ENCODE peak calls at places on chromosomes 7 and 10, in six cellular contexts. M is ascending aorta, Z is left lung, A is esophagus squamous epithelium, Y is psoas muscle, R is OCI-LY7. Q is an unnamed sample. For H3K36me3, the result is how much of the 10 kb centered on the place peaks cover.

GRCh38 chr10:86286591-86287421 is 79.8 kb downstream of the GRID1 start:
- DNase-seq in Y (no peak), A (no peak), M (peak), R (no peak), Z (no peak), Q (no peak)

GRCh38 chr7:38846280-38846679 is 62.7 kb downstream of the VPS41 start:
- DNase-seq in Y (no peak), M (no peak), Z (no peak), A (no peak), R (no peak), Q (peak)

GRCh38 chr7:92698237-92698841 is 108.1 kb upstream of the FAM133B start:
- DNase-seq in Z (no peak), M (no peak), R (no peak), Y (no peak), A (no peak), Q (peak)

GRCh38 chr7:26398436-26399308 is 107.0 kb downstream of the SNX10 start:
- DNase-seq in M (peak), A (peak), R (peak), Y (peak), Z (peak), Q (no peak)

GRCh38 chr7:39624202-39624807 is 933 bp downstream of the RALA start:
- DNase-seq in A (no peak), M (no peak), R (peak), Y (no peak), Z (peak), Q (no peak)

GRCh38 chr7:101112233-101112632 is 14.7 kb upstream of the SERPINE1 start:
- DNase-seq in Z (no peak), R (no peak), Y (peak), A (no peak), M (peak), Q (no peak)

GRCh38 chr7:141685285-141686035 is 16.5 kb downstream of the DENND11 start:
- DNase-seq in Y (peak), Z (no peak), R (no peak), A (no peak), M (no peak), Q (no peak)

GRCh38 chr7:504221-505081 is 15.2 kb downstream of the PDGFA start:
- DNase-seq in Z (peak), M (no peak), A (no peak), R (no peak), Y (peak), Q (no peak)

GRCh38 chr7:121372376-121373024 is 23.6 kb downstream of the FAM3C start:
- DNase-seq in Y (no peak), A (no peak), Z (no peak), R (peak), M (no peak), Q (no peak)

GRCh38 chr7:105118612-105119600 is 104.9 kb downstream of the KMT2E start:
- DNase-seq in Z (no peak), M (no peak), Y (no peak), R (peak), A (no peak), Q (no peak)

GRCh38 chr10:97781541-97782331 is 9.9 kb upstream of the SFRP5 start:
- DNase-seq in Z (no peak), A (no peak), Y (no peak), M (no peak), R (no peak), Q (no peak)

GRCh38 chr10:128050937-128051336 is 75.3 kb downstream of the MKI67 start:
- DNase-seq in Y (no peak), M (no peak), Z (peak), A (no peak), R (no peak), Q (no peak)

GRCh38 chr7:104980969-104981670 is 32.9 kb upstream of the KMT2E start:
- DNase-seq in M (no peak), A (no peak), Y (no peak), R (peak), Z (no peak), Q (no peak)

GRCh38 chr10:129098517-129098916 is 368.5 kb upstream of the MGMT start:
- DNase-seq in R (no peak), A (no peak), M (no peak), Z (no peak), Y (no peak), Q (no peak)

GRCh38 chr10:129096340-129096984 is 370.6 kb upstream of the MGMT start:
- DNase-seq in A (no peak), Y (no peak), Z (no peak), R (no peak), M (peak), Q (no peak)

GRCh38 chr10:129099486-129099885 is 367.6 kb upstream of the MGMT start:
- DNase-seq in A (no peak), M (no peak), R (no peak), Z (no peak), Y (no peak), Q (no peak)

GRCh38 chr10:129095980-129096339 is 371.1 kb upstream of the MGMT start:
- DNase-seq in R (no peak), A (no peak), Y (no peak), Z (no peak), M (no peak), Q (no peak)

GRCh38 chr10:129097776-129098175 is 369.3 kb upstream of the MGMT start:
- DNase-seq in Y (no peak), A (no peak), R (no peak), M (no peak), Z (no peak), Q (no peak)
- TF ChIP-seq CTCF in Y (no peak), A (no peak), R (no peak), M (no peak), Z (no peak), Q (no peak)

GRCh38 chr7:87600130-87601124 is at the start of gene ABCB1:
- DNase-seq in M (peak), R (no peak), A (no peak), Z (peak), Y (peak), Q (no peak)
- H3K4me3 ChIP-seq in M (peak), R (no peak), A (peak), Z (no peak), Y (peak), Q (peak)

DNA sequence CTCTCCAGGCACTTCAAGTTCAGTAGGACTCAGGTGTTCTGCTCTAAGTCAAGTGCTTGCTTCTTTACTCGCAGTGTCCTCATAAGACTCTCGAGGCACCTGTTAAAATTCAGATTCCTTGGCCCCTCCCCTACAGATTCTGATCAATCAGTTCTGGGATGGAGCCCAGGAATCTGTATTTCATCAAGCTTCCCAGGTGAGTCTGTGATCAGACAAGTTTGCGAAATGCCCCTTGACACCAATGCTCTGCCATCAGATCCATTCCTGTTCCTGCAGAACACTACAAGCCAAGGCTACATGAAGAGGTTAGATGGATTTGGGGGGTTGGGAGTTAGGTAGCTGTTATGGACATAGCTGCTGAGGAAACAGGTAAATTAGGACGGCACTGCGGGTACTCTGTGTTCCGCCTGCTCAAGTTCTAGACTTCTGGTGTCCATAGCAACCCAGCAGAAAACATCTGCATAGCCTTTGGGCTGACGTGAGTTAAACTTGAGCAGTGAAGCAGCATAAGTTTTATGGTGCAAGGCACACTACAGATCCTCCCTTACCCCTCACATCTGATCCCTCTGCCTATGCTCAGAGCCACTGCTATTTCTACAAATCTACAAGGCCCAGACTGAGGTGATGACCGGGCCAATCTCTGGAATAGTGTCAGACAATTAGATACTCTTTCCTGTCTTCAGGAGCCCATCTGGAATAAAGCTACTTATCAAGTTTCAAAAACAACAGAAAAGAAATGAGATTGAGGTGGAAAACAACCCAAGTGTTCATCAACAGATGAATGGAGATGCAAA is 6.9 kb upstream of the NCOA4 start:
- DNase-seq in R (no peak), Y (no peak), M (no peak), Z (no peak), A (no peak), Q (no peak)
- H3K36me3 ChIP-seq in R (under half), Y (under half), M (under half), Z (under half), A (under half), Q (under half)

DNA sequence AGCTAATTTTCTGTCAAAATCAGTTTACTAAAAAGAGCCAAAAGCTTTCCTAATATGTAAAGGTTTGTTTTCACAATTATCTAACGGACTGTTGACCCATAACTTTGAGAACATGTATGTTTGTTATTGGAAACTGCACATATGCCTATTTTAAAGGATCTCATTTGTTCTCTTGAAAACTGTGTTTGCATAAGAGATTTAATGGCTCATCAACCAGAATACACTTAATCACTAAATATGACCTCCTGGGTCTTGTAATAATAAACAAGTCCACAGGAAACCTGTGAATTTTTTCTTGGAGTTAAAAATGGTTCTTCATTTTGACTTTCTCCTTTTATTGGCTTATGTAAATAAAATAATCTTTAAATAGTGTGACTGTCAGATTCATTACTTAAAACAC is 48.3 kb upstream of the STEAP1B start:
- DNase-seq in R (no peak), Y (no peak), A (no peak), Z (no peak), M (no peak), Q (no peak)
- TF ChIP-seq CTCF in R (no peak), Y (no peak), A (no peak), Z (no peak), M (no peak), Q (no peak)

GRCh38 chr10:6068006-6068405 is 5.8 kb upstream of the IL2RA start:
- DNase-seq in M (no peak), A (no peak), Y (no peak), Z (no peak), R (no peak), Q (no peak)
- H3K4me3 ChIP-seq in M (no peak), A (no peak), Y (no peak), Z (no peak), R (peak), Q (no peak)

GRCh38 chr10:100248820-100249219 is 18.6 kb downstream of the CWF19L1 start:
- DNase-seq in A (no peak), M (no peak), Z (no peak), Y (no peak), R (no peak), Q (no peak)
- H3K36me3 ChIP-seq in A (under half), M (half or more), Z (under half), Y (under half), R (half or more), Q (under half)

DNA sequence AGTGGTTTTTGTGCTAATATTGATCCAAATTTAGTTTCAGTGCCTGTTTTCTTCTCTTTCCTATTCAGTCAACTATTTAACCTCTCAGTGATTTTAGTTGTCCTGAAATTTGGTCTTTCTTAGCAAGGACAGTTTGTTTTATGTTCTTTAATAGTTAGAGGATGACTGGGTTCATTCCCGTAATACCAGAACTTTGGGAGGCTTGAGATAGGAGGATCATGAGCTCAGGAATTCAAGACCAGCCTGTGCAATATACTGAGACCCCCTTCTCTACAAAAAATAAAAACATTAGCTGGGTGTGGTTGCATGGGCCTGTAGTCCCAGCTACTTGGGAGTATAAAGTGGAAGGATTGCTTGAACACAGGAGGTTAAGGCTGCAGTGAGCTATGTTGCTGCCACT is 148.3 kb downstream of the EXOC4 start:
- DNase-seq in A (no peak), Y (no peak), M (no peak), Z (no peak), R (no peak), Q (peak)
- TF ChIP-seq CTCF in A (no peak), Y (no peak), M (no peak), Z (no peak), R (no peak), Q (no peak)

GRCh38 chr7:44985033-44985695 is 6.3 kb upstream of the MYO1G start:
- DNase-seq in M (no peak), A (no peak), Y (no peak), R (no peak), Z (no peak), Q (no peak)
- H3K4me3 ChIP-seq in M (no peak), A (peak), Y (peak), R (peak), Z (peak), Q (peak)